ENCODE peak calls at places on chromosomes 6 and 20, in six cellular contexts. Y is MV-4-11, W is AG04449, V is heart left ventricle, Q is neural crest cell, X is HS-27A. J is an unnamed sample.

GRCh38 chr6:107080036-107080435 is 35.3 kb downstream of the BEND3 start:
- DNase-seq in X (no peak), Y (no peak), V (no peak), Q (no peak), W (no peak), J (no peak)

GRCh38 chr6:3535716-3536435 is 79.0 kb upstream of the SLC22A23 start:
- DNase-seq in Q (no peak), W (no peak), X (no peak), Y (no peak), V (no peak), J (no peak)

GRCh38 chr20:19620471-19620870 is 137.6 kb upstream of the RIN2 start:
- DNase-seq in V (no peak), Y (peak; percentile 27), Q (no peak), W (no peak), X (no peak), J (no peak)

GRCh38 chr6:158837684-158838625 is 18.8 kb upstream of the EZR start:
- DNase-seq in X (no peak), Q (no peak), V (no peak), Y (no peak), W (no peak), J (no peak)

GRCh38 chr6:114740547-114740946 is 397.7 kb upstream of the HS3ST5 start:
- DNase-seq in Y (no peak), Q (no peak), V (peak; percentile 30), X (no peak), W (no peak), J (no peak)

GRCh38 chr6:136791296-136792065 is 796 bp downstream of the MAP3K5 start:
- DNase-seq in Q (peak; percentile 5), W (no peak), Y (peak; percentile 45), V (peak; percentile 76), X (no peak), J (peak; percentile 63)

GRCh38 chr6:6569768-6570167 is 18.8 kb upstream of the LY86 start:
- DNase-seq in X (no peak), V (no peak), W (no peak), Q (no peak), Y (no peak), J (no peak)

GRCh38 chr20:61784801-61785566 is 280.7 kb downstream of the TAF4 start:
- DNase-seq in Q (no peak), Y (no peak), W (no peak), V (no peak), X (no peak), J (no peak)

GRCh38 chr6:149249370-149250357 is 67.8 kb upstream of the TAB2 start:
- DNase-seq in Y (no peak), V (no peak), W (no peak), X (no peak), Q (no peak), J (no peak)

GRCh38 chr20:11777861-11778570 is 139.7 kb upstream of the BTBD3 start:
- DNase-seq in X (peak; percentile 3), V (no peak), W (peak; percentile 33), Q (no peak), Y (no peak), J (no peak)

GRCh38 chr6:34315256-34315655 is 66.5 kb upstream of the SMIM29 start:
- DNase-seq in W (no peak), V (no peak), Y (no peak), Q (no peak), X (no peak), J (no peak)